ENCODE peak calls at places on chromosomes 6 and 20, in six cellular contexts. D is IMR-90, O is mesenchymal stem cell, S is H9, X is trophoblast cell, M is mesendoderm. I is an unnamed sample.

GRCh38 chr6:137933696-137934095 is 66.6 kb downstream of the TNFAIP3 start:
- DNase-seq in X (peak; percentile 31), M (no peak), O (no peak), S (no peak), D (peak; percentile 75), I (no peak)

GRCh38 chr6:50180646-50181045 is 130.9 kb upstream of the DEFB112 start:
- DNase-seq in D (no peak), X (no peak), M (no peak), S (no peak), O (no peak), I (no peak)

GRCh38 chr6:129679758-129680157 is 30.2 kb downstream of the ARHGAP18 start:
- DNase-seq in M (peak; percentile 27), D (no peak), S (no peak), X (peak; percentile 64), O (no peak), I (no peak)

GRCh38 chr20:43961541-43962471 is 47.2 kb downstream of the TOX2 start:
- DNase-seq in O (no peak), X (no peak), S (peak; percentile 49), D (no peak), M (peak; percentile 26), I (no peak)

GRCh38 chr6:149917679-149918078 is 5.2 kb downstream of the RAET1G start:
- DNase-seq in X (no peak), S (no peak), O (no peak), D (no peak), M (no peak), I (no peak)

GRCh38 chr6:6919173-6919572 is 188.6 kb upstream of the RREB1 start:
- DNase-seq in M (no peak), S (no peak), O (no peak), D (no peak), X (no peak), I (no peak)

GRCh38 chr6:119174879-119175817 is 96.7 kb upstream of the FAM184A start:
- DNase-seq in X (peak; percentile 58), S (no peak), M (no peak), O (no peak), D (peak; percentile 57), I (no peak)

GRCh38 chr6:148423133-148423532 is 80.5 kb downstream of the SASH1 start:
- DNase-seq in O (no peak), X (no peak), D (peak; percentile 45), S (no peak), M (no peak), I (no peak)

GRCh38 chr6:46199387-46199786 is 28.6 kb upstream of the ENPP5 start:
- DNase-seq in O (no peak), S (no peak), D (no peak), X (peak; percentile 4), M (no peak), I (no peak)

GRCh38 chr6:159762681-159763293 is 942 bp downstream of the ACAT2 start:
- DNase-seq in D (no peak), M (peak; percentile 17), O (peak; percentile 30), X (peak; percentile 46), S (no peak), I (no peak)

GRCh38 chr6:17519120-17519519 is 81.0 kb upstream of the FAM8A1 start:
- DNase-seq in D (peak; percentile 53), O (no peak), S (no peak), M (no peak), X (peak; percentile 59), I (no peak)

GRCh38 chr6:116550796-116551195 is 2.8 kb upstream of the CALHM4 start:
- DNase-seq in S (no peak), O (no peak), D (no peak), M (no peak), X (no peak), I (no peak)

GRCh38 chr6:69116658-69117057 is 481.6 kb downstream of the ADGRB3 start:
- DNase-seq in O (no peak), S (no peak), D (no peak), M (no peak), X (no peak), I (no peak)

GRCh38 chr20:45052698-45053440 is 48.1 kb downstream of the KCNS1 start:
- DNase-seq in M (no peak), D (peak; percentile 81), X (no peak), O (peak; percentile 68), S (no peak), I (no peak)

GRCh38 chr20:59560588-59561227 is 43.6 kb upstream of the PHACTR3 start:
- DNase-seq in X (peak; percentile 20), S (no peak), M (peak; percentile 52), O (no peak), D (peak; percentile 11), I (no peak)

GRCh38 chr20:32249030-32249738 is 28.3 kb upstream of the KIF3B start:
- DNase-seq in D (no peak), O (no peak), M (no peak), S (no peak), X (no peak), I (no peak)

GRCh38 chr20:53001502-53002301 is 29.5 kb downstream of the TSHZ2 start:
- DNase-seq in M (no peak), O (peak; percentile 41), S (no peak), X (no peak), D (peak; percentile 8), I (no peak)

GRCh38 chr20:37697314-37697713 is 3.5 kb downstream of the CTNNBL1 start:
- DNase-seq in S (no peak), O (no peak), X (no peak), D (no peak), M (no peak), I (no peak)

GRCh38 chr6:151620179-151620578 is 126.4 kb downstream of the CCDC170 start:
- DNase-seq in O (no peak), D (no peak), M (no peak), X (no peak), S (peak; percentile 35), I (no peak)

GRCh38 chr6:170067257-170067656 is 223.6 kb downstream of the DLL1 start:
- DNase-seq in D (no peak), M (no peak), X (no peak), O (no peak), S (no peak), I (no peak)

GRCh38 chr6:36671687-36672375 is 6.7 kb upstream of the CDKN1A start:
- DNase-seq in D (no peak), X (no peak), S (no peak), O (no peak), M (peak; percentile 71), I (no peak)

GRCh38 chr6:168179133-168179532 is 100.1 kb upstream of the FRMD1 start:
- DNase-seq in S (peak; percentile 39), X (no peak), D (no peak), O (no peak), M (no peak), I (no peak)
- H2BK5ac ChIP-seq in S (no peak overlapping the region), X (no peak overlapping the region), D (no peak overlapping the region), O (no peak overlapping the region), M (no peak overlapping the region), I (no peak overlapping the region)

GRCh38 chr6:43011207-43011606 is 2.5 kb downstream of the MEA1 start:
- DNase-seq in D (no peak), M (peak; percentile 46), X (no peak), O (no peak), S (peak; percentile 41), I (no peak)

GRCh38 chr6:43012364-43012763 is 1.4 kb downstream of the MEA1 start:
- DNase-seq in X (no peak), M (no peak), S (no peak), O (no peak), D (no peak), I (no peak)

GRCh38 chr6:43014434-43014909 is 423 bp downstream of the KLHDC3 start:
- DNase-seq in D (peak; percentile 45), M (no peak), O (peak; percentile 63), S (no peak), X (no peak), I (no peak)

GRCh38 chr6:43013843-43014433 is at the start of the genes KLHDC3 and MEA1:
- DNase-seq in M (peak; percentile 100), X (peak; percentile 100), D (peak; percentile 100), O (peak; percentile 100), S (peak; percentile 100), I (peak; percentile 99)

DNA sequence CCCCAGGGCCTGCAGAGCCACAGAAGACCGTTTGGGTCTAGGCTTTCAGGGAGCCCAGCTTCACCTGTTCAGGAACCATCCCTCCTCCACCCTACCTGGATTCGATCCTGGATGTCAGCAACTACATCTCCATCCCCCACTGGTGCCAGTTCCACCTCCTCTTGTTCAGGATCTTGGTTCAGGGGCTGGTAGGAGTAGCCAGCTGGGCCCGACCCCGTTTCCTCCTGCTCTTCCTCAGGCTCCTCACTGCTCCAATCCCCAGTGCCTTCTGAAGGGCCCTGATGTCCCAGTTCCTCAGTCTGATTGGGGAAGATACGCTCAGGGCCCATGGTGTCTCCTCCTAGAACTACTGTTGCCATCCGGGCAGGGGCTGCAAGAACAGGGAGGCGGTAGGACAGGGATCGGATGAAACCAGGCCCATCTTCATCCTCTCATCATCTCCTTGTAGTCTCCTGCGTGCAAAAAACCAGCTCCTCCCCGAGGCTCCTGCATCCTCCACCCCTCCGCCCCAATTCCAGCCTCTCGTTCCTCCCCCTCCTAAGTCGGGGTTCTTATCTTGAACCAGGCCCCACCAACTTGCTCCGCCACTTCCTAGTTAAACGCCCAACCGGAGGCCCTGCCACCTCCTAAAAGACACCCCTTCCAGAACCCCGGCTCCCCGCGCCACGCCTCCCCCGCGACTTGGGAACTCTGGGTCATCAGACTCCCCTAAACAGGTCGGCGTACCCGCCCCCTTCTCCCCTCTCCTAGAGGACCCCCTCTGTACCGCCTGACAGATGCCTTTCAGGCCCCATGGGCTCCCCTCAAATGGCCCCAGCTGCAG is 515 bp downstream of the MEA1 start:
- DNase-seq in S (no peak), M (peak; percentile 30), X (no peak), O (peak; percentile 32), D (peak; percentile 21), I (no peak)
- H2BK5ac ChIP-seq in S (no peak overlapping the region), M (no peak overlapping the region), X (no peak overlapping the region), O (no peak overlapping the region), D (peak overlapping the region; percentile 23), I (peak overlapping the region; percentile 8)

DNA sequence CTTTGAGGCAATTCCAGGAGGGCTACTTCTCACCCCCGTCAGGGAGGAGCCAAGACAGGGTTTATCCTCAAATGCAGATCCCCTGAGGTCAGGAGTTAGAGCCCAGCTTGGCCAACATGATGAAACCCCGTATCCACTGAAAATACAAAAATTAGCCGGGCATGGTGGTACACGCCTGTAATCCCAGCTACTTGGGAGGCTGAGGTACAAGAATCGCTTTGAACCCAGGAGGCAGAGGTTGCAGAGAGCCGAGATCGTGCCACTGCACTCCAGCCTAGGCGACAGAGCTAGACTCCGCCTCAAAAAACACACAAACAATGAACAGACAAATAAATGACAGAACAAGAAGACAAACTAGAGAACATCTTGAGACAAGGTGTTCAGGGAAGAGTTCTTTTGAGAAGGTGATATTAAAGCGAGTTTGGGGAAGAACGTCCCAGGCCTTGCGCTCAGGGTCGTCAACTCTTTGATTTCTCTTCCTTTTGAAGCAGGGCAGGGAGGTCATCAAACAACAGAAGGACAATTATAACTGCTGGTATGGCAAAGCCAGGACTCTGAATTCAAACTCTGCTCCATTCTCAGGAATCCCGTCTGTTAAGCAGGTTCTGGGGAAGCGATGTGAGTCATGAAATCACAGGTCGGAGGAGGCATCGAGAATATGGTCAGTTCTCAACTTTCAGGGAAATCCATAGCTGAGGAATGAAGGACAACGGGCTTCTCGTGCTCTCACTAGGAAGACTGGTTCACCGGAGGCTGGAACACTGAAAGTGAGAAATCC is 1.4 kb upstream of the RALY start:
- DNase-seq in M (no peak), D (peak; percentile 54), S (no peak), X (peak; percentile 91), O (no peak), I (no peak)
- H2BK5ac ChIP-seq in M (no peak overlapping the region), D (peak overlapping the region; percentile 85), S (no peak overlapping the region), X (peak overlapping the region; percentile 47), O (peak overlapping the region; percentile 54), I (no peak overlapping the region)

DNA sequence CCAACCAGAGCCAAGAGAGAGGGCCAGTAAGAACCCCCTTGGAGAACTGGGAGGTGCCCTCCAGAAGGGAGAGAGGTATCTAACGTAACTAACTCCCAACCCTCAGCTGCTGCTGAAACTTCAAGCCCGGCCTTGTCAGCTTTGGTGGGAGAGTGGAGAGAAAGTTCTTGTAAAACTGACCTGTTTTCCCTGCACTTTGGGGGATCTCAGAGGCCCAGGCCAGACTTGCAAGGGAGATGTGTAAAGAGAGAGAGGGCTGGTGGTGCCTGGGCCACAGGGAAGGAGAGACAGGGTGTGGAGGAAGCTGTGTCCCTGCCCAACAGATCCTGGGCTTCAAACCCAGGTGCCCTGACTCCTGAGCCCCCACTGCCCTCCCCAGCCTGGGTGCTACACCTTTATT is 17.3 kb upstream of the IP6K3 start:
- DNase-seq in M (no peak), D (no peak), O (no peak), S (no peak), X (no peak), I (no peak)
- H2BK5ac ChIP-seq in M (no peak overlapping the region), D (no peak overlapping the region), O (no peak overlapping the region), S (no peak overlapping the region), X (no peak overlapping the region), I (no peak overlapping the region)

I was measured in neuronal stem cell.